ENCODE peak calls at places on chromosomes 4 and X, in five cellular contexts. C is CD8-positive, alpha-beta T cell; O is AG09309; P is mesothelial cell of epicardium; W is A549. D is an unnamed sample.

GRCh38 chrX:22395372-22395771 is 122.7 kb downstream of the CBLL2 start:
- DNase-seq in C (no peak), O (no peak), P (no peak), W (no peak), D (no peak)

GRCh38 chr4:72319596-72319995 is 249.4 kb downstream of the ADAMTS3 start:
- DNase-seq in C (no peak), O (peak; percentile 59), P (no peak), W (no peak), D (no peak)

GRCh38 chr4:123591875-123592274 is 195.3 kb downstream of the SPRY1 start:
- DNase-seq in C (no peak), O (no peak), P (no peak), W (no peak), D (no peak)

GRCh38 chrX:118493653-118494297 is 1.8 kb upstream of the DOCK11 start:
- DNase-seq in C (no peak), O (no peak), P (no peak), W (no peak), D (no peak)

GRCh38 chr4:175791221-175791620 is 20.8 kb downstream of the GPM6A start:
- DNase-seq in C (no peak), O (no peak), P (no peak), W (no peak), D (no peak)

GRCh38 chrX:97968376-97969104 is 1084.8 kb downstream of the RPA4 start:
- DNase-seq in C (no peak), O (no peak), P (no peak), W (no peak), D (no peak)

GRCh38 chr4:28772796-28773195 is 1912.2 kb downstream of the STIM2 start:
- DNase-seq in C (no peak), O (no peak), P (no peak), W (no peak), D (no peak)

GRCh38 chr4:73894021-73894420 is 24.8 kb downstream of the CXCL1 start:
- DNase-seq in C (no peak), O (no peak), P (no peak), W (no peak), D (no peak)

GRCh38 chrX:43350935-43351334 is 305.2 kb upstream of the MAOA start:
- DNase-seq in C (no peak), O (no peak), P (no peak), W (no peak), D (no peak)

GRCh38 chrX:43345166-43345565 is 310.9 kb upstream of the MAOA start:
- DNase-seq in C (no peak), O (no peak), P (no peak), W (no peak), D (no peak)

DNA sequence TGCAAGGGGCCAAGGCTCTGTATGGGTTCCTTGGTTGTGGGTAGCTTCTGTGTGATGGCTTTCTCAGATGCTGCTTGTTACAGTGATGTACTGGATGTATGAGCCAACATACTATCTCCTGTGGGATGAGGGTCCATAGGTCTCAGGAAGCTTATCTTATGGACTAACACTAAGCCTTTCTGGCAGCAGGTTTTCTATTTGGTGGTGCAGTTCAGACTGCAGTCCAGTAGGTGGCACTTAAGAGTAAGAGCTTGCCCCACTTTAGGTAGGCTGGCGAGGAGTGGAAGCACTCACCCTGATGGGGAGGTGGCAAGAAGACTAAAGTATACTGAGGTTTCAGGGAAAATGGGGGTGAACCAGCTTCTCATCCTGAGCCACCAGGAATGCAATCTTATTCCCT is 306.7 kb upstream of the MAOA start:
- DNase-seq in C (no peak), O (no peak), P (no peak), W (peak; percentile 33), D (peak; percentile 24)
- TF ChIP-seq CTCF in C (peak; percentile 21), O (peak; percentile 62), P (peak; percentile 29), W (no peak), D (peak; percentile 55)

GRCh38 chrX:138034136-138034535 is 468.2 kb downstream of the ZIC3 start:
- DNase-seq in C (no peak), O (no peak), P (no peak), W (peak; percentile 4), D (no peak)
- TF ChIP-seq CTCF in C (no peak), O (no peak), P (no peak), W (no peak), D (no peak)

DNA sequence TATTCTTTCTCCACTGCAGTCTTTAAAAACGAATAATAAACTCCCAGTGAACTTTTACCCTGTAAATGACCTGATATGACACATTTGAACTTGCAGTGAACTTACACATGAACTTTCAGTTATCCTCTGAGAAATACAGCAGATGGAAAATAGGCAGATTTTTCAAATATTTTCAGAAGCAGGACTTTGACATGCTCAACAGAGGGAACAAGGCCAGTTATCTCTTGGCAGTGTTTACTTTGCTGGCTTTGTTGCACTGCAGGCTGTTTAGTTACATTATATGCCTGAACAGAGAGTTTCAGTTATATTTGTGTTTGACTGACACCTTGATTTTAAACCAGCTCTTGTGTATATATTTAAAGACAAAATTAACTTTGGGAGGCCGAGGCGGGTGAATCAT is 47.6 kb upstream of the FGG start:
- DNase-seq in C (no peak), O (no peak), P (no peak), W (peak; percentile 5), D (no peak)
- TF ChIP-seq CTCF in C (no peak), O (no peak), P (no peak), W (no peak), D (no peak)

DNA sequence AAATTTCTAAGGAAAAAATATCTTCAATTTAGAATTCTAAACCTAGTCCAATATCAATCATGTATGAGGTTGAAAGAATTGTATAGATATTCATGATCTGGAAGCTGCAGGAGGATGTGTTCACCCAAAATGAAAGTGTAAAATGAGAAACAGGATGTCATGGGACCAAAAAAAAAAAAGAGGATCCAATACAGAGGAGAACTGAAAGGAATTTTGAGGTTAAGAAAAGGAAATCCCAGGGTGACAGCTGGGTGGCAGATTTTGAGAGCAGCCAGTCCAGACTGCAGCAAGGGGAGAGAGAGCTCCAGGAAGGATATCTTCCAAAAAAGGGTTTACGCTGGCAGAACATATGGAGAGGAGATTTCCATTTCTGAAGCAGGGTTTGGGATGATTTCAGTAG is 38.9 kb downstream of the TLR10 start:
- DNase-seq in C (no peak), O (no peak), P (no peak), W (no peak), D (no peak)
- TF ChIP-seq CTCF in C (no peak), O (no peak), P (no peak), W (no peak), D (no peak)

GRCh38 chr4:42306221-42307109 is 90.8 kb upstream of the SHISA3 start:
- DNase-seq in C (no peak), O (no peak), P (no peak), W (no peak), D (no peak)

DNA sequence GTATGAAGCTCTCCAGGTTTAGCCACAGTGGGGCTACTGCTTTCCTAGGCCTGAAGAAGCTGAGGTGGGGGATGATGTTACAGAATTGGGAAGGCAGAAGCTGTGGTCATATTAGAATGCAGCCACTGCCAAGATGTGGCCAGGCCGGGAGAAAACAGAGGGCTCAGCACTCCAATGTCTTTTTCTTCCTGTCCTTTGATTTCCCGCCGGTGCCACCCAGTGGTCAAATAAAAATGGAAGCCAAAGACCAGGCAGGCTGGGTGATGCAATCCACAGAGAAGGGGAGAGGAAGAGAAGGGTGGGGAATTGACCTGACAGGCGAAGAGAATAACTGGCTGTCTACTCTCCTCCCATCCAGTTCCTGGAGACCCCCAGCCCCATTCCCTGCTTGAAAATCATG is 94.9 kb upstream of the SHISA3 start:
- DNase-seq in C (no peak), O (no peak), P (no peak), W (peak; percentile 21), D (peak; percentile 58)
- TF ChIP-seq CTCF in C (no peak), O (no peak), P (no peak), W (no peak), D (no peak)